ENCODE peak calls at places on chromosomes 7 and 10, in seven cellular contexts. One of them, this sample, is unnamed.

GRCh38 chr10:14953452-14954000 is 370 bp downstream of the DCLRE1C start:
- DNase-seq in mucosa of gallbladder: peak
- DNase-seq in EL: peak
- DNase-seq in HFFc6: peak
- DNase-seq in HepG2: no peak
- DNase-seq in stimulated activated CD8-positive, alpha-beta memory T cell treated with anti-CD3 and anti-CD28 coated beads, Interleukin-4, amount 100 ng/mL, for 4 hours: no peak
- DNase-seq in WTC11: no peak
- DNase-seq in this sample: no peak

GRCh38 chr7:80078159-80078731 is 56.4 kb upstream of the GNAI1 start:
- DNase-seq in stimulated activated CD8-positive, alpha-beta memory T cell treated with anti-CD3 and anti-CD28 coated beads, Interleukin-4, amount 100 ng/mL, for 4 hours: peak
- DNase-seq in WTC11: no peak
- DNase-seq in mucosa of gallbladder: no peak
- DNase-seq in HepG2: no peak
- DNase-seq in HFFc6: peak
- DNase-seq in EL: peak
- DNase-seq in this sample: no peak

GRCh38 chr10:43343126-43343525 is 28.3 kb upstream of the FXYD4 start:
- DNase-seq in HepG2: no peak
- DNase-seq in WTC11: no peak
- DNase-seq in mucosa of gallbladder: no peak
- DNase-seq in stimulated activated CD8-positive, alpha-beta memory T cell treated with anti-CD3 and anti-CD28 coated beads, Interleukin-4, amount 100 ng/mL, for 4 hours: no peak
- DNase-seq in HFFc6: no peak
- DNase-seq in EL: no peak
- DNase-seq in this sample: no peak

GRCh38 chr10:62098278-62099121 is 170.1 kb downstream of the RTKN2 start:
- DNase-seq in mucosa of gallbladder: no peak
- DNase-seq in stimulated activated CD8-positive, alpha-beta memory T cell treated with anti-CD3 and anti-CD28 coated beads, Interleukin-4, amount 100 ng/mL, for 4 hours: no peak
- DNase-seq in HepG2: peak
- DNase-seq in EL: no peak
- DNase-seq in HFFc6: no peak
- DNase-seq in WTC11: no peak
- DNase-seq in this sample: no peak

GRCh38 chr7:33821970-33822369 is 83.4 kb upstream of the BMPER start:
- DNase-seq in stimulated activated CD8-positive, alpha-beta memory T cell treated with anti-CD3 and anti-CD28 coated beads, Interleukin-4, amount 100 ng/mL, for 4 hours: no peak
- DNase-seq in HFFc6: peak
- DNase-seq in mucosa of gallbladder: no peak
- DNase-seq in WTC11: no peak
- DNase-seq in EL: peak
- DNase-seq in HepG2: no peak
- DNase-seq in this sample: no peak

GRCh38 chr10:5234106-5234877 is 37.7 kb downstream of the AKR1C4 start:
- DNase-seq in HepG2: peak
- DNase-seq in stimulated activated CD8-positive, alpha-beta memory T cell treated with anti-CD3 and anti-CD28 coated beads, Interleukin-4, amount 100 ng/mL, for 4 hours: no peak
- DNase-seq in EL: peak
- DNase-seq in HFFc6: no peak
- DNase-seq in mucosa of gallbladder: peak
- DNase-seq in WTC11: no peak
- DNase-seq in this sample: no peak

GRCh38 chr10:25059990-25060389 is 43.6 kb downstream of the THNSL1 start:
- DNase-seq in HFFc6: peak
- DNase-seq in HepG2: peak
- DNase-seq in EL: peak
- DNase-seq in stimulated activated CD8-positive, alpha-beta memory T cell treated with anti-CD3 and anti-CD28 coated beads, Interleukin-4, amount 100 ng/mL, for 4 hours: no peak
- DNase-seq in mucosa of gallbladder: peak
- DNase-seq in WTC11: no peak
- DNase-seq in this sample: peak

GRCh38 chr7:81902536-81902935 is 132.7 kb upstream of the HGF start:
- DNase-seq in stimulated activated CD8-positive, alpha-beta memory T cell treated with anti-CD3 and anti-CD28 coated beads, Interleukin-4, amount 100 ng/mL, for 4 hours: no peak
- DNase-seq in WTC11: no peak
- DNase-seq in EL: no peak
- DNase-seq in HFFc6: no peak
- DNase-seq in HepG2: no peak
- DNase-seq in mucosa of gallbladder: no peak
- DNase-seq in this sample: no peak

GRCh38 chr10:32367793-32368453 is 21.0 kb upstream of the EPC1 start:
- DNase-seq in stimulated activated CD8-positive, alpha-beta memory T cell treated with anti-CD3 and anti-CD28 coated beads, Interleukin-4, amount 100 ng/mL, for 4 hours: peak
- DNase-seq in HepG2: peak
- DNase-seq in HFFc6: peak
- DNase-seq in WTC11: peak
- DNase-seq in EL: peak
- DNase-seq in mucosa of gallbladder: peak
- DNase-seq in this sample: peak

GRCh38 chr7:81882086-81882485 is 112.2 kb upstream of the HGF start:
- DNase-seq in mucosa of gallbladder: no peak
- DNase-seq in HFFc6: no peak
- DNase-seq in HepG2: no peak
- DNase-seq in stimulated activated CD8-positive, alpha-beta memory T cell treated with anti-CD3 and anti-CD28 coated beads, Interleukin-4, amount 100 ng/mL, for 4 hours: no peak
- DNase-seq in EL: peak
- DNase-seq in WTC11: no peak
- DNase-seq in this sample: no peak

GRCh38 chr10:72229261-72230251 is 13.5 kb upstream of the ASCC1 start:
- DNase-seq in stimulated activated CD8-positive, alpha-beta memory T cell treated with anti-CD3 and anti-CD28 coated beads, Interleukin-4, amount 100 ng/mL, for 4 hours: no peak
- DNase-seq in WTC11: no peak
- DNase-seq in mucosa of gallbladder: no peak
- DNase-seq in EL: no peak
- DNase-seq in HFFc6: no peak
- DNase-seq in HepG2: no peak
- DNase-seq in this sample: no peak

GRCh38 chr10:86315543-86315942 is 51.1 kb downstream of the GRID1 start:
- DNase-seq in mucosa of gallbladder: no peak
- DNase-seq in WTC11: no peak
- DNase-seq in HepG2: no peak
- DNase-seq in stimulated activated CD8-positive, alpha-beta memory T cell treated with anti-CD3 and anti-CD28 coated beads, Interleukin-4, amount 100 ng/mL, for 4 hours: no peak
- DNase-seq in HFFc6: no peak
- DNase-seq in EL: no peak
- DNase-seq in this sample: no peak

GRCh38 chr10:133335238-133336122 is 1.2 kb downstream of the CALY start:
- DNase-seq in EL: peak
- DNase-seq in HFFc6: peak
- DNase-seq in stimulated activated CD8-positive, alpha-beta memory T cell treated with anti-CD3 and anti-CD28 coated beads, Interleukin-4, amount 100 ng/mL, for 4 hours: peak
- DNase-seq in HepG2: no peak
- DNase-seq in mucosa of gallbladder: peak
- DNase-seq in WTC11: peak
- DNase-seq in this sample: peak

GRCh38 chr7:22320416-22320815 is 36.5 kb downstream of the RAPGEF5 start:
- DNase-seq in stimulated activated CD8-positive, alpha-beta memory T cell treated with anti-CD3 and anti-CD28 coated beads, Interleukin-4, amount 100 ng/mL, for 4 hours: no peak
- DNase-seq in mucosa of gallbladder: no peak
- DNase-seq in WTC11: no peak
- DNase-seq in HepG2: no peak
- DNase-seq in EL: peak
- DNase-seq in HFFc6: peak
- DNase-seq in this sample: no peak

GRCh38 chr7:121696954-121697353 is 176.0 kb upstream of the PTPRZ1 start:
- DNase-seq in HFFc6: no peak
- DNase-seq in mucosa of gallbladder: no peak
- DNase-seq in stimulated activated CD8-positive, alpha-beta memory T cell treated with anti-CD3 and anti-CD28 coated beads, Interleukin-4, amount 100 ng/mL, for 4 hours: no peak
- DNase-seq in EL: no peak
- DNase-seq in WTC11: no peak
- DNase-seq in HepG2: no peak
- DNase-seq in this sample: no peak

GRCh38 chr7:155449880-155450557 is 7.9 kb upstream of the EN2 start:
- DNase-seq in HFFc6: no peak
- DNase-seq in mucosa of gallbladder: no peak
- DNase-seq in stimulated activated CD8-positive, alpha-beta memory T cell treated with anti-CD3 and anti-CD28 coated beads, Interleukin-4, amount 100 ng/mL, for 4 hours: no peak
- DNase-seq in WTC11: no peak
- DNase-seq in EL: no peak
- DNase-seq in HepG2: no peak
- DNase-seq in this sample: no peak

GRCh38 chr10:78507761-78508160 is 474.1 kb downstream of the RPS24 start:
- DNase-seq in EL: no peak
- DNase-seq in HFFc6: no peak
- DNase-seq in mucosa of gallbladder: peak
- DNase-seq in WTC11: no peak
- DNase-seq in stimulated activated CD8-positive, alpha-beta memory T cell treated with anti-CD3 and anti-CD28 coated beads, Interleukin-4, amount 100 ng/mL, for 4 hours: no peak
- DNase-seq in HepG2: no peak
- DNase-seq in this sample: peak

GRCh38 chr7:114107522-114107921 is 188.7 kb upstream of the PPP1R3A start:
- DNase-seq in HFFc6: no peak
- DNase-seq in HepG2: no peak
- DNase-seq in stimulated activated CD8-positive, alpha-beta memory T cell treated with anti-CD3 and anti-CD28 coated beads, Interleukin-4, amount 100 ng/mL, for 4 hours: no peak
- DNase-seq in EL: no peak
- DNase-seq in WTC11: no peak
- DNase-seq in mucosa of gallbladder: no peak
- DNase-seq in this sample: no peak

GRCh38 chr7:87530126-87530525 is 54.6 kb upstream of the ABCB4 start:
- DNase-seq in WTC11: no peak
- DNase-seq in EL: no peak
- DNase-seq in HepG2: no peak
- DNase-seq in stimulated activated CD8-positive, alpha-beta memory T cell treated with anti-CD3 and anti-CD28 coated beads, Interleukin-4, amount 100 ng/mL, for 4 hours: no peak
- DNase-seq in HFFc6: no peak
- DNase-seq in mucosa of gallbladder: no peak
- DNase-seq in this sample: no peak

GRCh38 chr10:58473966-58474365 is 38.7 kb upstream of the BICC1 start:
- DNase-seq in EL: peak
- DNase-seq in WTC11: no peak
- DNase-seq in HFFc6: peak
- DNase-seq in mucosa of gallbladder: no peak
- DNase-seq in stimulated activated CD8-positive, alpha-beta memory T cell treated with anti-CD3 and anti-CD28 coated beads, Interleukin-4, amount 100 ng/mL, for 4 hours: no peak
- DNase-seq in HepG2: no peak
- DNase-seq in this sample: no peak

GRCh38 chr10:1156616-1156886 is 100.4 kb downstream of the WDR37 start:
- DNase-seq in stimulated activated CD8-positive, alpha-beta memory T cell treated with anti-CD3 and anti-CD28 coated beads, Interleukin-4, amount 100 ng/mL, for 4 hours: no peak
- DNase-seq in HepG2: no peak
- DNase-seq in mucosa of gallbladder: no peak
- DNase-seq in EL: no peak
- DNase-seq in HFFc6: no peak
- DNase-seq in WTC11: no peak
- DNase-seq in this sample: no peak

GRCh38 chr7:78370931-78371330 is 572.4 kb downstream of the PHTF2 start:
- DNase-seq in HepG2: no peak
- DNase-seq in stimulated activated CD8-positive, alpha-beta memory T cell treated with anti-CD3 and anti-CD28 coated beads, Interleukin-4, amount 100 ng/mL, for 4 hours: no peak
- DNase-seq in HFFc6: no peak
- DNase-seq in WTC11: no peak
- DNase-seq in EL: no peak
- DNase-seq in mucosa of gallbladder: no peak
- DNase-seq in this sample: no peak

GRCh38 chr7:51318886-51319579 is 2.4 kb upstream of the COBL start:
- DNase-seq in HFFc6: no peak
- DNase-seq in HepG2: peak
- DNase-seq in stimulated activated CD8-positive, alpha-beta memory T cell treated with anti-CD3 and anti-CD28 coated beads, Interleukin-4, amount 100 ng/mL, for 4 hours: no peak
- DNase-seq in EL: no peak
- DNase-seq in WTC11: no peak
- DNase-seq in mucosa of gallbladder: no peak
- DNase-seq in this sample: no peak

GRCh38 chr7:78605131-78605530 is 806.6 kb downstream of the PHTF2 start:
- DNase-seq in HFFc6: peak
- DNase-seq in WTC11: no peak
- DNase-seq in EL: peak
- DNase-seq in HepG2: no peak
- DNase-seq in stimulated activated CD8-positive, alpha-beta memory T cell treated with anti-CD3 and anti-CD28 coated beads, Interleukin-4, amount 100 ng/mL, for 4 hours: no peak
- DNase-seq in mucosa of gallbladder: no peak
- DNase-seq in this sample: no peak

GRCh38 chr7:151429555-151430331 is 10.2 kb downstream of the CRYGN start:
- DNase-seq in stimulated activated CD8-positive, alpha-beta memory T cell treated with anti-CD3 and anti-CD28 coated beads, Interleukin-4, amount 100 ng/mL, for 4 hours: no peak
- DNase-seq in mucosa of gallbladder: no peak
- DNase-seq in HFFc6: no peak
- DNase-seq in EL: no peak
- DNase-seq in WTC11: no peak
- DNase-seq in HepG2: no peak
- DNase-seq in this sample: no peak

GRCh38 chr10:127702201-127702600 is 34.8 kb upstream of the FOXI2 start:
- DNase-seq in mucosa of gallbladder: no peak
- DNase-seq in EL: no peak
- DNase-seq in HFFc6: no peak
- DNase-seq in HepG2: no peak
- DNase-seq in WTC11: no peak
- DNase-seq in stimulated activated CD8-positive, alpha-beta memory T cell treated with anti-CD3 and anti-CD28 coated beads, Interleukin-4, amount 100 ng/mL, for 4 hours: no peak
- DNase-seq in this sample: peak

GRCh38 chr7:42692609-42693008 is 219.3 kb downstream of the C7orf25 start:
- DNase-seq in EL: no peak
- DNase-seq in HepG2: no peak
- DNase-seq in mucosa of gallbladder: no peak
- DNase-seq in HFFc6: no peak
- DNase-seq in WTC11: no peak
- DNase-seq in stimulated activated CD8-positive, alpha-beta memory T cell treated with anti-CD3 and anti-CD28 coated beads, Interleukin-4, amount 100 ng/mL, for 4 hours: no peak
- DNase-seq in this sample: no peak

GRCh38 chr7:50807026-50807730 is 24.5 kb upstream of the GRB10 start:
- DNase-seq in EL: peak
- DNase-seq in HFFc6: no peak
- DNase-seq in stimulated activated CD8-positive, alpha-beta memory T cell treated with anti-CD3 and anti-CD28 coated beads, Interleukin-4, amount 100 ng/mL, for 4 hours: no peak
- DNase-seq in HepG2: no peak
- DNase-seq in WTC11: no peak
- DNase-seq in mucosa of gallbladder: no peak
- DNase-seq in this sample: no peak

This sample was measured in WERI-Rb-1.